ENCODE peak calls at places on chromosomes 12 and 14, in four cellular contexts. O is A549, G is foreskin fibroblast, A is K562. N is an unnamed sample.

GRCh38 chr12:133190176-133190575 is 8.9 kb downstream of the ZNF268 start:
- DNase-seq in O (no peak), G (no peak), A (no peak), N (no peak)

GRCh38 chr12:93050748-93051081 is 121.6 kb upstream of the EEA1 start:
- DNase-seq in A (no peak), O (no peak), G (no peak), N (no peak)

GRCh38 chr14:76271371-76271770 is 104.6 kb upstream of the ESRRB start:
- DNase-seq in O (no peak), G (no peak), A (no peak), N (no peak)

GRCh38 chr12:1307796-1308195 is 286.6 kb downstream of the FBXL14 start:
- DNase-seq in G (no peak), A (no peak), O (no peak), N (no peak)

GRCh38 chr12:104672501-104673265 is 215.9 kb downstream of the CHST11 start:
- DNase-seq in O (peak), G (peak), A (no peak), N (no peak)

GRCh38 chr14:33026850-33027420 is 88.3 kb downstream of the NPAS3 start:
- DNase-seq in G (peak), O (no peak), A (no peak), N (peak)

GRCh38 chr14:67765192-67765834 is 51.1 kb downstream of the ZFYVE26 start:
- DNase-seq in A (no peak), G (no peak), O (no peak), N (no peak)

GRCh38 chr12:119236372-119236771 is 57.6 kb downstream of the HSPB8 start:
- DNase-seq in O (no peak), G (no peak), A (no peak), N (no peak)

GRCh38 chr14:36504805-36505192 is 15.2 kb downstream of the NKX2-1 start:
- DNase-seq in A (no peak), G (no peak), O (no peak), N (no peak)

GRCh38 chr12:130818381-130819247 is 20.4 kb downstream of the STX2 start:
- DNase-seq in A (peak), G (peak), O (peak), N (no peak)

GRCh38 chr12:130079254-130079653 is 83.0 kb upstream of the FZD10 start:
- DNase-seq in O (peak), A (no peak), G (no peak), N (no peak)

GRCh38 chr12:586318-587071 is 76.8 kb downstream of the NINJ2 start:
- DNase-seq in O (no peak), G (no peak), A (no peak), N (no peak)

GRCh38 chr12:92558241-92558773 is 144.5 kb upstream of the PLEKHG7 start:
- DNase-seq in O (no peak), G (no peak), A (no peak), N (no peak)

GRCh38 chr12:58413794-58414193 is 472.4 kb downstream of the ATP23 start:
- DNase-seq in O (peak), G (peak), A (no peak), N (no peak)

GRCh38 chr12:53290661-53291060 is 4.7 kb upstream of the PFDN5 start:
- DNase-seq in A (no peak), O (no peak), G (peak), N (no peak)

GRCh38 chr12:131640436-131640969 is 70.4 kb upstream of the SFSWAP start:
- DNase-seq in O (no peak), G (no peak), A (no peak), N (no peak)

GRCh38 chr14:61561657-61562276 is 133.5 kb upstream of the HIF1A start:
- DNase-seq in A (peak), G (peak), O (peak), N (peak)

GRCh38 chr12:4270016-4270669 is 3.4 kb upstream of the CCND2 start:
- DNase-seq in O (no peak), A (no peak), G (no peak), N (no peak)

GRCh38 chr12:26465419-26466097 is 270.2 kb downstream of the SSPN start:
- DNase-seq in O (peak), A (no peak), G (peak), N (no peak)

GRCh38 chr14:93090826-93091583 is 24.7 kb downstream of the ITPK1 start:
- DNase-seq in A (no peak), G (peak), O (no peak), N (no peak)

GRCh38 chr12:131795064-131795463 is 33.1 kb upstream of the MMP17 start:
- DNase-seq in A (no peak), G (no peak), O (no peak), N (no peak)

GRCh38 chr12:131946757-131947156 is 3.0 kb upstream of the EP400 start:
- DNase-seq in G (no peak), O (no peak), A (no peak), N (no peak)

GRCh38 chr12:55720894-55721444 is 776 bp downstream of the RDH5 start:
- DNase-seq in A (no peak), G (peak), O (peak), N (no peak)

DNA sequence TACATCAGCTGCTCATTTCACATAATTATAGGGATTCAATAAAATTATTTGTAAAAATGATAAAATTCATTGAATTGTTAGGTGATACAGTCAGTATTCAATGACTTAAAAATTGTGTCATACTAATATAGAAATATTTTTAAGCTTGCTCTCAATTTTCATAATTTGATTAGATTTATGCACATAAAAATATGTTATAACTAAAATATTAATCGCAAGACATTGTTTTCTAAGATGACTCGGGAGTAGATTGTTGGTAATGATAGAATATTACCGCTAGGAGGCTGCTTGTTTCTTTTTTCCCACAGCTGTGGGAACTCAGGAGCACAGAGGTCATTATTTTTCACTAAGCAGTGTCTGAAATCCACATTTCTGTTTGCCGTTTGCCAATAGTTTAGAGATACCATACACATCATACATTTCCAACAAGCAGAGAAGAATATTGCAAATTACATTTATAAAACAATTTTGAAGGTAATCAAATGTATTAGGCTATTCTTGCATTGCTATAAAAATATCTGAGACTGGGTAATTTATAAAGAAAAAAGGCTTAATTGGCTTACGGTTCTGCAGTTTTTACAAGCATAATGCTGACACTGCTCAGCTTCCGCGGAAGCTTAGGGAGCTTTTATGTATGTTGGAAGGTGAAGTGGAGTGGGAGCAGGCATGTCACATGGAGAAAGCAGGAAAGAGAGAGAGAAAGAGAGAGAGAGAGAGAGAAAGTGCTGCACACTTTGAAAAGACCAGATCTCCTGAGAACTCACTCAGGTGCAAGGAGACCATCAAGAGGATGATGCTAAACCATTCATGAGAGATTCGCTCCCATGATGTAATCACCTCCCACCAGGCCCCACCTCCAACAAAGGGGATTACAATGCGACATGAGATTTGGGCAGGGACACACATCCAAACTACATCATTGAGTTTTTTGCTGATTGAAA is 9.2 kb downstream of the CD69 start:
- DNase-seq in O (peak), G (peak), A (peak), N (no peak)
- H3K4me3 ChIP-seq in O (peak), G (no peak), A (no peak), N (no peak)

GRCh38 chr12:12506541-12506940 is 56.1 kb downstream of the DUSP16 start:
- DNase-seq in O (no peak), G (peak), A (no peak), N (no peak)
- TF ChIP-seq CTCF in O (no peak), G (no peak), A (no peak), N (no peak)

GRCh38 chr12:109099426-109100020 is 2.1 kb downstream of the UNG start:
- DNase-seq in A (no peak), O (no peak), G (peak), N (no peak)
- H3K4me3 ChIP-seq in A (no peak), O (peak), G (peak), N (peak)

GRCh38 chr12:22978962-22979361 is 354.0 kb downstream of the ETNK1 start:
- DNase-seq in A (no peak), G (peak), O (no peak), N (peak)

GRCh38 chr12:22986997-22987396 is 362.0 kb downstream of the ETNK1 start:
- DNase-seq in A (no peak), O (no peak), G (no peak), N (no peak)

GRCh38 chr12:22982635-22983034 is 357.7 kb downstream of the ETNK1 start:
- DNase-seq in G (no peak), A (no peak), O (no peak), N (no peak)

GRCh38 chr12:22979854-22980253 is 354.9 kb downstream of the ETNK1 start:
- DNase-seq in O (no peak), G (peak), A (no peak), N (no peak)

GRCh38 chr12:22981711-22982110 is 356.7 kb downstream of the ETNK1 start:
- DNase-seq in A (no peak), G (peak), O (peak), N (no peak)
- TF ChIP-seq CTCF in A (peak), G (no peak), O (no peak), N (peak)

GRCh38 chr14:24851406-24851805 is 198.5 kb downstream of the STXBP6 start:
- DNase-seq in G (no peak), O (no peak), A (no peak), N (no peak)

GRCh38 chr14:24847568-24847967 is 202.4 kb downstream of the STXBP6 start:
- DNase-seq in O (no peak), G (no peak), A (no peak), N (no peak)

GRCh38 chr14:24849471-24849870 is 200.5 kb downstream of the STXBP6 start:
- DNase-seq in O (no peak), A (no peak), G (peak), N (no peak)

GRCh38 chr14:24845851-24846250 is 204.1 kb downstream of the STXBP6 start:
- DNase-seq in O (no peak), G (no peak), A (no peak), N (no peak)

GRCh38 chr14:24848427-24848826 is 201.5 kb downstream of the STXBP6 start:
- DNase-seq in A (no peak), G (peak), O (no peak), N (peak)
- H3K4me3 ChIP-seq in A (no peak), G (no peak), O (no peak), N (no peak)

N was measured in astrocyte of the cerebellum.